ENCODE peak calls at places on chromosomes 2 and 18, in five cellular contexts. P, V, E, F and N are unnamed samples.

GRCh38 chr2:137677466-137677865 is 286.8 kb upstream of the HNMT start:
- DNase-seq in P (no peak), V (no peak), E (no peak), F (no peak), N (no peak)

GRCh38 chr2:170829016-170829415 is 12.3 kb downstream of the GAD1 start:
- DNase-seq in P (no peak), V (no peak), E (no peak), F (no peak), N (no peak)

GRCh38 chr2:168969865-168970264 is 61.3 kb downstream of the ABCB11 start:
- DNase-seq in P (no peak), V (no peak), E (no peak), F (no peak), N (no peak)

GRCh38 chr18:2655153-2655953 is at the start of gene SMCHD1:
- DNase-seq in P (peak; percentile 84), V (peak; percentile 87), E (peak; percentile 88), F (peak; percentile 83), N (peak; percentile 90)

GRCh38 chr2:217223222-217223930 is 363.5 kb upstream of the TNP1 start:
- DNase-seq in P (no peak), V (peak; percentile 30), E (no peak), F (no peak), N (no peak)

GRCh38 chr2:153476491-153477095 is 2.0 kb downstream of the RPRM start:
- DNase-seq in P (no peak), V (no peak), E (no peak), F (no peak), N (no peak)

GRCh38 chr18:51911582-51911981 is 428.4 kb upstream of the DCC start:
- DNase-seq in P (no peak), V (no peak), E (no peak), F (no peak), N (no peak)

GRCh38 chr18:76488190-76488589 is 6.9 kb downstream of the ZNF516 start:
- DNase-seq in P (no peak), V (no peak), E (no peak), F (no peak), N (no peak)

GRCh38 chr2:235766206-235766794 is 272.5 kb downstream of the AGAP1 start:
- DNase-seq in P (peak; percentile 27), V (peak; percentile 61), E (peak; percentile 76), F (peak; percentile 38), N (peak; percentile 44)

GRCh38 chr2:183998797-183999190 is 599.5 kb upstream of the ZNF804A start:
- DNase-seq in P (no peak), V (no peak), E (no peak), F (no peak), N (no peak)

GRCh38 chr2:187297806-187298205 is 150.2 kb downstream of the CALCRL start:
- DNase-seq in P (no peak), V (no peak), E (no peak), F (no peak), N (no peak)

GRCh38 chr2:120670371-120670770 is 65.3 kb upstream of the GLI2 start:
- DNase-seq in P (no peak), V (no peak), E (no peak), F (no peak), N (no peak)

GRCh38 chr2:72968286-72968685 is 51.0 kb downstream of the EMX1 start:
- DNase-seq in P (no peak), V (no peak), E (no peak), F (no peak), N (no peak)

GRCh38 chr2:105329561-105330495 is at the start of gene TGFBRAP1:
- DNase-seq in P (peak; percentile 37), V (peak; percentile 31), E (peak; percentile 59), F (peak; percentile 36), N (peak; percentile 76)

GRCh38 chr2:149076863-149077412 is 38.4 kb downstream of the LYPD6B start:
- DNase-seq in P (no peak), V (no peak), E (no peak), F (no peak), N (no peak)

GRCh38 chr2:119544075-119545031 is at the start of gene CFAP221:
- DNase-seq in P (no peak), V (peak; percentile 54), E (peak; percentile 80), F (peak; percentile 7), N (peak; percentile 55)

GRCh38 chr2:101083613-101084012 is 67.6 kb downstream of the TBC1D8 start:
- DNase-seq in P (no peak), V (no peak), E (no peak), F (no peak), N (no peak)

GRCh38 chr2:63840081-63840784 is 1.5 kb upstream of the UGP2 start:
- DNase-seq in P (no peak), V (no peak), E (no peak), F (no peak), N (peak; percentile 62)